ENCODE peak calls at places on chromosomes 1 and 21, in four cellular contexts. L is left ventricle myocardium inferior; Q is activated CD4-positive, alpha-beta T cell treated with anti-CD3 and anti-CD28 coated beads for 36 hours; I is fibroblast of lung. V is an unnamed sample.
A peak's percentile ranks its signal among the peaks of the same experiment; 100 is the strongest.

GRCh38 chr21:45551316-45551715 is 9.1 kb upstream of the SLC19A1 start:
- DNase-seq in I (peak; percentile 82), L (peak; percentile 9), Q (peak; percentile 72), V (peak; percentile 63)

GRCh38 chr1:168465942-168466702 is 77.7 kb downstream of the XCL2 start:
- DNase-seq in I (peak; percentile 36), L (peak; percentile 23), Q (peak; percentile 77), V (no peak)

GRCh38 chr1:58573705-58574591 is 3.1 kb downstream of the TACSTD2 start:
- DNase-seq in L (no peak), Q (peak; percentile 70), I (no peak), V (peak; percentile 35)

GRCh38 chr1:201098992-201099391 is 13.2 kb downstream of the CACNA1S start:
- DNase-seq in Q (no peak), L (no peak), I (no peak), V (no peak)

GRCh38 chr1:178442925-178443324 is 53.8 kb downstream of the CLEC20A start:
- DNase-seq in I (no peak), L (no peak), Q (no peak), V (no peak)

GRCh38 chr1:100995196-100995983 is 30.2 kb downstream of the DPH5 start:
- DNase-seq in L (no peak), I (peak; percentile 53), Q (no peak), V (no peak)

GRCh38 chr1:186481303-186481888 is 20.5 kb upstream of the PDC start:
- DNase-seq in L (no peak), Q (no peak), I (no peak), V (no peak)

GRCh38 chr1:53043271-53043670 is 18.7 kb upstream of the PODN start:
- DNase-seq in Q (no peak), I (peak; percentile 47), L (no peak), V (no peak)

GRCh38 chr1:37064059-37064458 is 29.7 kb upstream of the GRIK3 start:
- DNase-seq in L (no peak), I (no peak), Q (no peak), V (no peak)

GRCh38 chr1:99527078-99527477 is 118.8 kb upstream of the PALMD start:
- DNase-seq in Q (no peak), L (no peak), I (peak; percentile 49), V (no peak)

GRCh38 chr1:204224655-204225054 is 10.9 kb upstream of the GOLT1A start:
- DNase-seq in Q (no peak), I (no peak), L (no peak), V (no peak)

GRCh38 chr1:3885611-3886010 is 14.5 kb downstream of the C1orf174 start:
- DNase-seq in I (no peak), Q (no peak), L (no peak), V (no peak)

GRCh38 chr1:230307213-230307612 is 118.9 kb downstream of the PGBD5 start:
- DNase-seq in Q (no peak), L (no peak), I (no peak), V (no peak)

GRCh38 chr21:45508607-45509565 is 33.4 kb downstream of the SLC19A1 start:
- DNase-seq in Q (no peak), I (no peak), L (peak; percentile 12), V (no peak)

GRCh38 chr1:178953034-178953433 is 72.7 kb upstream of the FAM20B start:
- DNase-seq in I (no peak), L (peak; percentile 43), Q (no peak), V (no peak)

GRCh38 chr1:23594149-23594917 is 35.0 kb upstream of the ID3 start:
- DNase-seq in Q (no peak), I (no peak), L (no peak), V (no peak)

GRCh38 chr1:14524816-14525215 is 73.7 kb upstream of the KAZN start:
- DNase-seq in L (no peak), I (no peak), Q (no peak), V (no peak)

GRCh38 chr21:38945536-38946245 is 140.0 kb downstream of the ETS2 start:
- DNase-seq in Q (no peak), I (peak; percentile 59), L (no peak), V (no peak)

GRCh38 chr1:23657659-23658275 is 33.8 kb upstream of the RPL11 start:
- DNase-seq in Q (peak; percentile 72), I (peak; percentile 26), L (peak; percentile 40), V (no peak)

V was measured in CD4-positive, CD25-positive, alpha-beta regulatory T cell.